ENCODE peak calls at places on chromosomes 13 and 19, in six cellular contexts. X is HFF-Myc; L is stimulated activated naive B cell treated with anti-CD40 and anti-IgM and Interleukin-4, amounts not matched to agents 10 μg/mL and 1 μg/mL and 100 μg/mL, for 72 hours; U is EH; W is activated CD4-positive, alpha-beta T cell treated with anti-CD3 and anti-CD28 coated beads, Interleukin-2, amount 10 ng/mL, durations not matched to agents 7 days and 5 days; P is stimulated activated CD4-positive, alpha-beta T cell treated with anti-CD3 and anti-CD28 coated beads, Interleukin-1b, Interleukin-23, amount 100 ng/mL, for 48 hours. S is an unnamed sample.

GRCh38 chr19:50567052-50567841 is 988 bp downstream of the LRRC4B start:
- DNase-seq in X (no peak), U (no peak), P (no peak), L (no peak), W (no peak), S (no peak)

GRCh38 chr13:58313219-58313618 is 681.7 kb downstream of the PCDH17 start:
- DNase-seq in L (no peak), U (no peak), W (no peak), P (no peak), X (no peak), S (peak; percentile 35)

GRCh38 chr13:26605845-26606244 is 48.4 kb downstream of the WASF3 start:
- DNase-seq in W (no peak), X (no peak), U (no peak), L (no peak), P (no peak), S (no peak)

GRCh38 chr19:5138606-5139594 is 170.0 kb downstream of the KDM4B start:
- DNase-seq in L (peak; percentile 79), U (peak; percentile 95), W (peak; percentile 89), P (peak; percentile 83), X (peak; percentile 66), S (peak; percentile 97)

GRCh38 chr13:42066542-42066941 is 18.1 kb downstream of the DGKH start:
- DNase-seq in W (no peak), L (no peak), P (no peak), X (no peak), U (peak; percentile 87), S (no peak)

GRCh38 chr13:40564342-40564997 is 102.0 kb downstream of the FOXO1 start:
- DNase-seq in X (no peak), P (no peak), U (no peak), W (no peak), L (peak; percentile 56), S (peak; percentile 3)

GRCh38 chr19:29001922-29002247 is 211.1 kb downstream of the UQCRFS1 start:
- DNase-seq in L (no peak), X (no peak), W (no peak), P (no peak), U (peak; percentile 25), S (no peak)

GRCh38 chr13:90414691-90415596 is 932.5 kb upstream of the MIR17HG start:
- DNase-seq in P (no peak), U (peak; percentile 79), W (no peak), X (peak; percentile 75), L (no peak), S (no peak)

GRCh38 chr13:109645831-109646230 is 140.6 kb downstream of the IRS2 start:
- DNase-seq in L (no peak), P (no peak), U (no peak), W (no peak), X (no peak), S (no peak)

GRCh38 chr19:41928221-41928683 is at the start of gene ERFL:
- DNase-seq in W (no peak), U (no peak), X (no peak), P (no peak), L (no peak), S (peak; percentile 45)

GRCh38 chr19:16208847-16209246 is 11.1 kb downstream of the AP1M1 start:
- DNase-seq in L (no peak), P (no peak), X (no peak), W (no peak), U (no peak), S (no peak)

GRCh38 chr19:50361290-50362029 is 4.0 kb downstream of the NAPSA start:
- DNase-seq in P (peak; percentile 75), W (no peak), L (no peak), X (no peak), U (peak; percentile 6), S (no peak)

GRCh38 chr19:35702223-35703012 is 1.9 kb upstream of the ZBTB32 start:
- DNase-seq in X (peak; percentile 88), W (peak; percentile 97), P (peak; percentile 97), U (peak; percentile 98), L (peak; percentile 92), S (peak; percentile 90)

GRCh38 chr13:27171244-27171829 is at the start of gene USP12:
- DNase-seq in P (peak; percentile 27), W (peak; percentile 20), L (peak; percentile 18), X (no peak), U (no peak), S (no peak)

GRCh38 chr19:17406039-17406886 is 833 bp upstream of the BST2 start:
- DNase-seq in U (peak; percentile 79), L (no peak), W (peak; percentile 44), P (no peak), X (no peak), S (peak; percentile 38)

GRCh38 chr13:35930665-35931631 is 200.2 kb downstream of the DCLK1 start:
- DNase-seq in W (no peak), U (no peak), L (no peak), X (no peak), P (no peak), S (no peak)

GRCh38 chr13:76991432-76991795 is 467 bp upstream of the CLN5 start:
- DNase-seq in X (no peak), L (no peak), W (peak; percentile 65), P (peak; percentile 85), U (peak; percentile 9), S (no peak)

S was measured in HL-60.